ENCODE peak calls at places on chromosomes 13 and 19, in seven cellular contexts. One of them, this sample, is unnamed.

GRCh38 chr19:13091400-13092161 is 11.1 kb downstream of the LYL1 start:
- DNase-seq in endothelial cell: no peak
- DNase-seq in WTC11: peak
- DNase-seq in kidney epithelial cell: peak
- DNase-seq in tibial nerve: peak
- DNase-seq in ovary: peak
- DNase-seq in lower lobe of right lung: no peak
- DNase-seq in this sample: peak

GRCh38 chr13:84570831-84571230 is 688.6 kb upstream of the SLITRK1 start:
- DNase-seq in endothelial cell: no peak
- DNase-seq in WTC11: no peak
- DNase-seq in kidney epithelial cell: no peak
- DNase-seq in tibial nerve: no peak
- DNase-seq in ovary: no peak
- DNase-seq in lower lobe of right lung: no peak
- DNase-seq in this sample: no peak

GRCh38 chr19:21256722-21257121 is 72.5 kb downstream of the ZNF708 start:
- DNase-seq in endothelial cell: no peak
- DNase-seq in WTC11: peak
- DNase-seq in kidney epithelial cell: no peak
- DNase-seq in tibial nerve: no peak
- DNase-seq in ovary: no peak
- DNase-seq in lower lobe of right lung: no peak
- DNase-seq in this sample: no peak

GRCh38 chr13:109369357-109370052 is 416.9 kb downstream of the IRS2 start:
- DNase-seq in endothelial cell: no peak
- DNase-seq in WTC11: no peak
- DNase-seq in kidney epithelial cell: no peak
- DNase-seq in tibial nerve: no peak
- DNase-seq in ovary: no peak
- DNase-seq in lower lobe of right lung: no peak
- DNase-seq in this sample: no peak

GRCh38 chr19:2608602-2608922 is 93.9 kb downstream of the GNG7 start:
- DNase-seq in endothelial cell: no peak
- DNase-seq in WTC11: no peak
- DNase-seq in kidney epithelial cell: no peak
- DNase-seq in tibial nerve: no peak
- DNase-seq in ovary: no peak
- DNase-seq in lower lobe of right lung: no peak
- DNase-seq in this sample: no peak

GRCh38 chr13:23950736-23951510 is 53.6 kb upstream of the C1QTNF9B start:
- DNase-seq in endothelial cell: no peak
- DNase-seq in WTC11: no peak
- DNase-seq in kidney epithelial cell: no peak
- DNase-seq in tibial nerve: no peak
- DNase-seq in ovary: no peak
- DNase-seq in lower lobe of right lung: no peak
- DNase-seq in this sample: no peak

GRCh38 chr13:76161143-76161542 is 525.0 kb downstream of the LMO7 start:
- DNase-seq in endothelial cell: no peak
- DNase-seq in WTC11: no peak
- DNase-seq in kidney epithelial cell: no peak
- DNase-seq in tibial nerve: no peak
- DNase-seq in ovary: no peak
- DNase-seq in lower lobe of right lung: no peak
- DNase-seq in this sample: no peak

GRCh38 chr13:110338441-110339101 is 31.5 kb downstream of the COL4A2 start:
- DNase-seq in endothelial cell: no peak
- DNase-seq in WTC11: no peak
- DNase-seq in kidney epithelial cell: no peak
- DNase-seq in tibial nerve: peak
- DNase-seq in ovary: no peak
- DNase-seq in lower lobe of right lung: no peak
- DNase-seq in this sample: no peak

GRCh38 chr13:31846984-31847752 is 107.8 kb downstream of the RXFP2 start:
- DNase-seq in endothelial cell: no peak
- DNase-seq in WTC11: no peak
- DNase-seq in kidney epithelial cell: no peak
- DNase-seq in tibial nerve: no peak
- DNase-seq in ovary: peak
- DNase-seq in lower lobe of right lung: no peak
- DNase-seq in this sample: no peak

GRCh38 chr19:55581828-55582223 is 1.2 kb upstream of the ZNF579 start:
- DNase-seq in endothelial cell: no peak
- DNase-seq in WTC11: no peak
- DNase-seq in kidney epithelial cell: peak
- DNase-seq in tibial nerve: no peak
- DNase-seq in ovary: no peak
- DNase-seq in lower lobe of right lung: no peak
- DNase-seq in this sample: no peak

GRCh38 chr13:78430166-78430791 is 173.1 kb downstream of the POU4F1 start:
- DNase-seq in endothelial cell: no peak
- DNase-seq in WTC11: no peak
- DNase-seq in kidney epithelial cell: no peak
- DNase-seq in tibial nerve: no peak
- DNase-seq in ovary: no peak
- DNase-seq in lower lobe of right lung: no peak
- DNase-seq in this sample: no peak

GRCh38 chr13:39786091-39786490 is 130.6 kb downstream of the COG6 start:
- DNase-seq in endothelial cell: peak
- DNase-seq in WTC11: no peak
- DNase-seq in kidney epithelial cell: no peak
- DNase-seq in tibial nerve: no peak
- DNase-seq in ovary: no peak
- DNase-seq in lower lobe of right lung: no peak
- DNase-seq in this sample: no peak

GRCh38 chr13:21242236-21242635 is 65.8 kb downstream of the MRPL57 start:
- DNase-seq in endothelial cell: peak
- DNase-seq in WTC11: peak
- DNase-seq in kidney epithelial cell: no peak
- DNase-seq in tibial nerve: no peak
- DNase-seq in ovary: no peak
- DNase-seq in lower lobe of right lung: no peak
- DNase-seq in this sample: no peak

GRCh38 chr19:36255316-36255715 is 40.4 kb downstream of the ZNF146 start:
- DNase-seq in endothelial cell: no peak
- DNase-seq in WTC11: no peak
- DNase-seq in kidney epithelial cell: no peak
- DNase-seq in tibial nerve: no peak
- DNase-seq in ovary: no peak
- DNase-seq in lower lobe of right lung: no peak
- DNase-seq in this sample: no peak

GRCh38 chr19:36257512-36257876 is 42.6 kb downstream of the ZNF146 start:
- DNase-seq in endothelial cell: no peak
- DNase-seq in WTC11: peak
- DNase-seq in kidney epithelial cell: no peak
- DNase-seq in tibial nerve: no peak
- DNase-seq in ovary: no peak
- DNase-seq in lower lobe of right lung: no peak
- DNase-seq in this sample: no peak

GRCh38 chr19:36256064-36256463 is 41.2 kb downstream of the ZNF146 start:
- DNase-seq in endothelial cell: no peak
- DNase-seq in WTC11: no peak
- DNase-seq in kidney epithelial cell: no peak
- DNase-seq in tibial nerve: no peak
- DNase-seq in ovary: no peak
- DNase-seq in lower lobe of right lung: no peak
- DNase-seq in this sample: no peak

GRCh38 chr19:36258028-36258875 is 43.3 kb downstream of the ZNF146 start:
- DNase-seq in endothelial cell: no peak
- DNase-seq in WTC11: no peak
- DNase-seq in kidney epithelial cell: no peak
- DNase-seq in tibial nerve: no peak
- DNase-seq in ovary: no peak
- DNase-seq in lower lobe of right lung: no peak
- DNase-seq in this sample: no peak

GRCh38 chr19:36256853-36257511 is 42.1 kb downstream of the ZNF146 start:
- DNase-seq in endothelial cell: no peak
- DNase-seq in WTC11: no peak
- DNase-seq in kidney epithelial cell: no peak
- DNase-seq in tibial nerve: no peak
- DNase-seq in ovary: no peak
- DNase-seq in lower lobe of right lung: no peak
- DNase-seq in this sample: no peak
- TF ChIP-seq CTCF in endothelial cell: no peak
- TF ChIP-seq CTCF in WTC11: no peak
- TF ChIP-seq CTCF in kidney epithelial cell: no peak
- TF ChIP-seq CTCF in tibial nerve: no peak
- TF ChIP-seq CTCF in ovary: no peak
- TF ChIP-seq CTCF in lower lobe of right lung: no peak
- TF ChIP-seq CTCF in this sample: peak

GRCh38 chr13:28680541-28680940 is 21.6 kb downstream of the POMP start:
- DNase-seq in endothelial cell: no peak
- DNase-seq in WTC11: no peak
- DNase-seq in kidney epithelial cell: no peak
- DNase-seq in tibial nerve: no peak
- DNase-seq in ovary: no peak
- DNase-seq in lower lobe of right lung: no peak
- DNase-seq in this sample: no peak

GRCh38 chr13:28684257-28684656 is 25.3 kb downstream of the POMP start:
- DNase-seq in endothelial cell: no peak
- DNase-seq in WTC11: peak
- DNase-seq in kidney epithelial cell: no peak
- DNase-seq in tibial nerve: no peak
- DNase-seq in ovary: no peak
- DNase-seq in lower lobe of right lung: no peak
- DNase-seq in this sample: no peak

GRCh38 chr13:28679628-28680027 is 20.7 kb downstream of the POMP start:
- DNase-seq in endothelial cell: no peak
- DNase-seq in WTC11: no peak
- DNase-seq in kidney epithelial cell: no peak
- DNase-seq in tibial nerve: no peak
- DNase-seq in ovary: no peak
- DNase-seq in lower lobe of right lung: no peak
- DNase-seq in this sample: no peak

GRCh38 chr13:28678809-28679208 is 19.9 kb downstream of the POMP start:
- DNase-seq in endothelial cell: no peak
- DNase-seq in WTC11: no peak
- DNase-seq in kidney epithelial cell: no peak
- DNase-seq in tibial nerve: no peak
- DNase-seq in ovary: no peak
- DNase-seq in lower lobe of right lung: no peak
- DNase-seq in this sample: no peak
- TF ChIP-seq CTCF in endothelial cell: no peak
- TF ChIP-seq CTCF in WTC11: no peak
- TF ChIP-seq CTCF in kidney epithelial cell: no peak
- TF ChIP-seq CTCF in tibial nerve: no peak
- TF ChIP-seq CTCF in ovary: no peak
- TF ChIP-seq CTCF in lower lobe of right lung: no peak
- TF ChIP-seq CTCF in this sample: peak

DNA sequence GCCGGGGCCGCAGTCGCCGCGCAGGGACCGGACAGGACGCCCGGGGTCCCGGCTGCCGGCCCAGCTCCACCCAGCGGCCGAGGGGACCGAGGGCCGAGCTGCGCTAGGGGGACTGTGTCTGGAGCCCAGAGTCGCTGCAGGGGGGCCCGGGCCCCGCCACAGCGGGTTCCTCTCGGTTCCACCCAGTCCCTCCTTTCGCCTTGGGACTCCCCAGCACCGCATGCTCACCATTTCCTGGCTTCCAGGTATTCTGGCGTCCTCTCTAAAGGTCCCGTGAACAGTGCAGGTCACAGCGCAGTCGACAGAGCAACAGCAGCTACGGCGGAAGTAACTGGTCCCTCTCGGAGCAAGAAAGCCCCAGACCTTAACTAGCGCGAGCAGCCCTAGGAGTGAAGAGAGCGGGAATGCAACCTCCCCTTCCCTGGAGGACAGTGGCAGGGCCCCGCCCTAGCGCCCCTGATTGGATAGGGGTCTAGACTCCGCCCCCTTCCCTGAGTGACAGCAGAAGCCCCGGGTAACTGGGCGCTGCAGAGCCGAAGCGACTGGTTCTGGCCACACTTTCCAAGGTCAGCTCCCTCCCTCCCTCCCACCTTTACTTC is at the start of gene ZNF878:
- DNase-seq in endothelial cell: no peak
- DNase-seq in WTC11: peak
- DNase-seq in kidney epithelial cell: peak
- DNase-seq in tibial nerve: peak
- DNase-seq in ovary: peak
- DNase-seq in lower lobe of right lung: peak
- DNase-seq in this sample: peak
- TF ChIP-seq CTCF in endothelial cell: no peak
- TF ChIP-seq CTCF in WTC11: no peak
- TF ChIP-seq CTCF in kidney epithelial cell: peak
- TF ChIP-seq CTCF in tibial nerve: no peak
- TF ChIP-seq CTCF in ovary: no peak
- TF ChIP-seq CTCF in lower lobe of right lung: peak
- TF ChIP-seq CTCF in this sample: peak

GRCh38 chr13:72698164-72698563 is 29.3 kb downstream of the MZT1 start:
- DNase-seq in endothelial cell: no peak
- DNase-seq in WTC11: no peak
- DNase-seq in kidney epithelial cell: no peak
- DNase-seq in tibial nerve: no peak
- DNase-seq in ovary: no peak
- DNase-seq in lower lobe of right lung: no peak
- DNase-seq in this sample: no peak

GRCh38 chr13:72692884-72693514 is 34.4 kb downstream of the MZT1 start:
- DNase-seq in endothelial cell: no peak
- DNase-seq in WTC11: no peak
- DNase-seq in kidney epithelial cell: no peak
- DNase-seq in tibial nerve: no peak
- DNase-seq in ovary: no peak
- DNase-seq in lower lobe of right lung: no peak
- DNase-seq in this sample: no peak

GRCh38 chr13:72694314-72694713 is 33.1 kb downstream of the MZT1 start:
- DNase-seq in endothelial cell: no peak
- DNase-seq in WTC11: no peak
- DNase-seq in kidney epithelial cell: no peak
- DNase-seq in tibial nerve: no peak
- DNase-seq in ovary: no peak
- DNase-seq in lower lobe of right lung: no peak
- DNase-seq in this sample: no peak

GRCh38 chr13:72693832-72694231 is 33.6 kb downstream of the MZT1 start:
- DNase-seq in endothelial cell: no peak
- DNase-seq in WTC11: no peak
- DNase-seq in kidney epithelial cell: no peak
- DNase-seq in tibial nerve: no peak
- DNase-seq in ovary: no peak
- DNase-seq in lower lobe of right lung: no peak
- DNase-seq in this sample: no peak

DNA sequence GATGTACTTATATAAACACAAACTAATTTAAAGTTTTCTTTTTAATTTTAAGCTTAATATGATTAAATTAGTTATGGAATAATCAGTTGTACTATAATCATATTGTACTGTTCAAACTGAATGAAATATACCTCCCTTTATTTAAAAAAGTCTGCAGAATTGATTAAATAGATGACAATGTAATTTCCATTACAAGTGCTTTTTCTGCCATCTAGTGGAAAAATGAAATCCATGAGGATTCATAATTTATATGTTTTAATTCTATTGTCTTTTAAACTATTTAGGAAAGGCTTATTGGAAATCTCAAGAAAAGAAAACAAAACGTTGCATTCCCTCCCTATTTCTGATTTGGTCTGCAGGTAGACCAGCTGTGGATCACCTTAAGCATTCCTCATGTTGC is 30.8 kb downstream of the MZT1 start:
- DNase-seq in endothelial cell: no peak
- DNase-seq in WTC11: no peak
- DNase-seq in kidney epithelial cell: no peak
- DNase-seq in tibial nerve: no peak
- DNase-seq in ovary: no peak
- DNase-seq in lower lobe of right lung: no peak
- DNase-seq in this sample: no peak
- TF ChIP-seq CTCF in endothelial cell: no peak
- TF ChIP-seq CTCF in WTC11: no peak
- TF ChIP-seq CTCF in kidney epithelial cell: peak
- TF ChIP-seq CTCF in tibial nerve: no peak
- TF ChIP-seq CTCF in ovary: no peak
- TF ChIP-seq CTCF in lower lobe of right lung: peak
- TF ChIP-seq CTCF in this sample: peak

GRCh38 chr19:8593931-8594330 is 16.6 kb downstream of the ADAMTS10 start:
- DNase-seq in endothelial cell: no peak
- DNase-seq in WTC11: no peak
- DNase-seq in kidney epithelial cell: no peak
- DNase-seq in tibial nerve: no peak
- DNase-seq in ovary: no peak
- DNase-seq in lower lobe of right lung: no peak
- DNase-seq in this sample: no peak
- TF ChIP-seq CTCF in endothelial cell: peak
- TF ChIP-seq CTCF in WTC11: no peak
- TF ChIP-seq CTCF in kidney epithelial cell: no peak
- TF ChIP-seq CTCF in tibial nerve: peak
- TF ChIP-seq CTCF in ovary: no peak
- TF ChIP-seq CTCF in lower lobe of right lung: no peak
- TF ChIP-seq CTCF in this sample: peak